ENCODE peak calls at places on chromosomes 4 and X, in six cellular contexts. W, I, P, G, J and T are unnamed samples.

GRCh38 chrX:67555578-67556203 is 11.9 kb downstream of the AR start:
- DNase-seq in W (no peak), I (peak; percentile 22), P (no peak), G (peak; percentile 68), J (peak; percentile 58), T (no peak)

GRCh38 chr4:20368926-20369325 is 117.2 kb downstream of the SLIT2 start:
- DNase-seq in W (no peak), I (no peak), P (no peak), G (no peak), J (no peak), T (no peak)

GRCh38 chr4:104490096-104490769 is 4.5 kb downstream of the CXXC4 start:
- DNase-seq in W (no peak), I (no peak), P (no peak), G (peak; percentile 21), J (no peak), T (no peak)

GRCh38 chr4:576991-577498 is 950 bp upstream of the TMEM271 start:
- DNase-seq in W (no peak), I (no peak), P (peak; percentile 54), G (no peak), J (peak; percentile 22), T (no peak)

GRCh38 chr4:56211202-56211601 is 176.1 kb downstream of the AASDH start:
- DNase-seq in W (no peak), I (no peak), P (peak; percentile 29), G (peak; percentile 1), J (no peak), T (no peak)

GRCh38 chr4:145934434-145935047 is 4.1 kb downstream of the ZNF827 start:
- DNase-seq in W (no peak), I (peak; percentile 15), P (no peak), G (no peak), J (no peak), T (no peak)

GRCh38 chr4:126890994-126891393 is 741.8 kb upstream of the INTU start:
- DNase-seq in W (no peak), I (no peak), P (no peak), G (peak; percentile 4), J (no peak), T (no peak)

GRCh38 chrX:130082244-130083106 is 27.8 kb downstream of the ELF4 start:
- DNase-seq in W (no peak), I (no peak), P (peak; percentile 68), G (no peak), J (no peak), T (no peak)

GRCh38 chr4:5988086-5988845 is 30.0 kb downstream of the C4orf50 start:
- DNase-seq in W (no peak), I (no peak), P (no peak), G (no peak), J (no peak), T (no peak)

GRCh38 chr4:142817442-142817841 is 28.7 kb downstream of the INPP4B start:
- DNase-seq in W (no peak), I (peak; percentile 62), P (no peak), G (peak; percentile 35), J (peak; percentile 93), T (no peak)

GRCh38 chr4:37243722-37244582 is 591 bp upstream of the NWD2 start:
- DNase-seq in W (no peak), I (no peak), P (peak; percentile 67), G (no peak), J (no peak), T (no peak)

GRCh38 chr4:100162027-100162685 is 28.1 kb downstream of the DDIT4L start:
- DNase-seq in W (no peak), I (no peak), P (no peak), G (peak; percentile 81), J (no peak), T (no peak)

GRCh38 chr4:6613676-6614651 is 26.5 kb upstream of the MRFAP1 start:
- DNase-seq in W (no peak), I (no peak), P (no peak), G (no peak), J (no peak), T (no peak)

GRCh38 chrX:13692771-13693231 is 3.9 kb downstream of the RAB9A start:
- DNase-seq in W (no peak), I (peak; percentile 53), P (no peak), G (no peak), J (no peak), T (no peak)

GRCh38 chrX:68846536-68846935 is 17.7 kb downstream of the EFNB1 start:
- DNase-seq in W (no peak), I (no peak), P (no peak), G (no peak), J (no peak), T (no peak)

GRCh38 chr4:74335341-74336019 is 27.2 kb downstream of the EPGN start:
- DNase-seq in W (no peak), I (no peak), P (no peak), G (no peak), J (no peak), T (no peak)

GRCh38 chr4:54545663-54546424 is 111.9 kb upstream of the KIT start:
- DNase-seq in W (no peak), I (no peak), P (no peak), G (no peak), J (no peak), T (no peak)

GRCh38 chr4:73234712-73235111 is 23.9 kb downstream of the ANKRD17 start:
- DNase-seq in W (no peak), I (no peak), P (no peak), G (no peak), J (peak; percentile 55), T (no peak)

GRCh38 chrX:11787564-11787963 is 29.5 kb downstream of the MSL3 start:
- DNase-seq in W (no peak), I (peak; percentile 4), P (peak; percentile 15), G (peak; percentile 75), J (peak; percentile 67), T (no peak)

GRCh38 chr4:81595798-81596610 is 124.3 kb upstream of the RASGEF1B start:
- DNase-seq in W (no peak), I (no peak), P (no peak), G (no peak), J (no peak), T (no peak)

GRCh38 chr4:8707045-8707781 is 114.6 kb downstream of the CPZ start:
- DNase-seq in W (no peak), I (no peak), P (no peak), G (no peak), J (no peak), T (no peak)

GRCh38 chr4:1009647-1010521 is 1.5 kb upstream of the FGFRL1 start:
- DNase-seq in W (peak; percentile 28), I (peak; percentile 59), P (peak; percentile 95), G (peak; percentile 45), J (peak; percentile 56), T (no peak)

GRCh38 chr4:183738961-183739360 is 79.9 kb downstream of the TRAPPC11 start:
- DNase-seq in W (no peak), I (no peak), P (no peak), G (no peak), J (no peak), T (no peak)

GRCh38 chrX:119622356-119623232 is 16.4 kb upstream of the NKRF start:
- DNase-seq in W (no peak), I (no peak), P (no peak), G (no peak), J (peak; percentile 29), T (no peak)

GRCh38 chr4:107760281-107760947 is 40.4 kb upstream of the PAPSS1 start:
- DNase-seq in W (no peak), I (peak; percentile 5), P (no peak), G (peak; percentile 58), J (peak; percentile 74), T (no peak)

GRCh38 chr4:39032218-39033085 is at the start of gene TMEM156:
- DNase-seq in W (no peak), I (peak; percentile 44), P (no peak), G (no peak), J (peak; percentile 59), T (no peak)

GRCh38 chrX:100895365-100896075 is 21.4 kb upstream of the NOX1 start:
- DNase-seq in W (no peak), I (peak; percentile 29), P (no peak), G (peak; percentile 63), J (peak; percentile 62), T (no peak)

GRCh38 chr4:85740431-85740861 is 265.5 kb downstream of the ARHGAP24 start:
- DNase-seq in W (no peak), I (no peak), P (no peak), G (no peak), J (no peak), T (no peak)